ENCODE peak calls at places on chromosomes 7 and 10, in four cellular contexts. I, G, U and K are unnamed samples.

GRCh38 chr10:79063661-79064490 is 4.9 kb upstream of the ZMIZ1 start:
- ATAC-seq in U (no peak), I (no peak), G (no peak), K (no peak)

GRCh38 chr7:83060218-83060617 is 102.5 kb downstream of the PCLO start:
- ATAC-seq in U (no peak), G (no peak), I (no peak), K (no peak)

GRCh38 chr10:47322300-47323061 is at the start of gene GDF2:
- ATAC-seq in G (no peak), U (no peak), I (no peak), K (no peak)

GRCh38 chr7:100825760-100826545 is 1.4 kb downstream of the EPHB4 start:
- ATAC-seq in I (peak), G (no peak), U (peak), K (no peak)

GRCh38 chr7:54799792-54800191 is 40.8 kb upstream of the SEC61G start:
- ATAC-seq in I (no peak), U (no peak), G (no peak), K (no peak)

GRCh38 chr7:41590951-41591350 is 111.9 kb downstream of the INHBA start:
- ATAC-seq in U (no peak), I (no peak), G (no peak), K (no peak)

GRCh38 chr7:23530901-23531793 is 634 bp downstream of the TRA2A start:
- ATAC-seq in G (peak), I (peak), U (peak), K (peak)

GRCh38 chr10:112208981-112209380 is 25.4 kb upstream of the GPAM start:
- ATAC-seq in U (peak), I (no peak), G (no peak), K (no peak)

GRCh38 chr7:153422291-153423189 is 629.7 kb upstream of the DPP6 start:
- ATAC-seq in G (no peak), U (no peak), I (no peak), K (no peak)

GRCh38 chr7:92872701-92873100 is 36.3 kb upstream of the CDK6 start:
- ATAC-seq in I (no peak), U (no peak), G (no peak), K (no peak)

GRCh38 chr7:128809363-128809762 is 17.6 kb downstream of the CCDC136 start:
- ATAC-seq in U (peak), G (no peak), I (peak), K (no peak)

GRCh38 chr10:28623483-28623882 is 53.8 kb upstream of the BAMBI start:
- ATAC-seq in I (no peak), G (no peak), U (no peak), K (no peak)

GRCh38 chr7:67484244-67484751 is 487.7 kb downstream of the TYW1 start:
- ATAC-seq in I (peak), U (peak), G (peak), K (peak)

GRCh38 chr10:63267414-63268138 is 134.4 kb downstream of the NRBF2 start:
- ATAC-seq in U (peak), I (peak), G (peak), K (no peak)

GRCh38 chr7:20330797-20331230 is at the start of gene ITGB8:
- ATAC-seq in I (peak), U (peak), G (peak), K (peak)

GRCh38 chr7:36396150-36396549 is 6.5 kb downstream of the ANLN start:
- ATAC-seq in U (no peak), G (no peak), I (no peak), K (no peak)

GRCh38 chr7:98211221-98211675 is at the start of gene BHLHA15:
- ATAC-seq in G (no peak), I (peak), U (peak), K (no peak)

GRCh38 chr10:130775311-130775710 is 536.2 kb downstream of the TCERG1L start:
- ATAC-seq in I (no peak), U (no peak), G (no peak), K (no peak)

GRCh38 chr7:23072043-23072442 is 33.5 kb upstream of the KLHL7 start:
- ATAC-seq in U (no peak), I (peak), G (peak), K (no peak)

GRCh38 chr10:133026171-133026570 is 61.6 kb upstream of the ADGRA1 start:
- ATAC-seq in U (no peak), I (peak), G (no peak), K (no peak)

GRCh38 chr10:33145451-33146188 is 187.6 kb upstream of the ITGB1 start:
- ATAC-seq in G (no peak), U (peak), I (no peak), K (no peak)

GRCh38 chr7:116734736-116735135 is 62.7 kb downstream of the MET start:
- ATAC-seq in I (no peak), U (no peak), G (no peak), K (no peak)

GRCh38 chr7:158420591-158421340 is 166.9 kb downstream of the PTPRN2 start:
- ATAC-seq in G (no peak), I (no peak), U (no peak), K (no peak)

GRCh38 chr10:97520520-97520919 is 21.8 kb downstream of the UBTD1 start:
- ATAC-seq in I (no peak), U (no peak), G (no peak), K (no peak)

GRCh38 chr7:96671854-96672253 is 37.8 kb downstream of the SEM1 start:
- ATAC-seq in U (no peak), G (no peak), I (no peak), K (no peak)

GRCh38 chr7:80472491-80473200 is 39.2 kb downstream of the GNAT3 start:
- ATAC-seq in U (no peak), I (no peak), G (no peak), K (no peak)

GRCh38 chr10:1809139-1809755 is 71.9 kb upstream of the ADARB2 start:
- ATAC-seq in U (no peak), G (no peak), I (no peak), K (no peak)

GRCh38 chr10:115082521-115082920 is 10.6 kb upstream of the ATRNL1 start:
- ATAC-seq in U (no peak), G (no peak), I (no peak), K (no peak)

GRCh38 chr10:26486304-26486703 is 48.2 kb downstream of the APBB1IP start:
- ATAC-seq in G (peak), I (peak), U (no peak), K (peak)

GRCh38 chr10:72889391-72889831 is 4.1 kb upstream of the OIT3 start:
- ATAC-seq in I (no peak), U (no peak), G (no peak), K (no peak)

GRCh38 chr10:3509355-3509754 is 275.7 kb downstream of the KLF6 start:
- ATAC-seq in G (no peak), I (no peak), U (no peak), K (no peak)

DNA sequence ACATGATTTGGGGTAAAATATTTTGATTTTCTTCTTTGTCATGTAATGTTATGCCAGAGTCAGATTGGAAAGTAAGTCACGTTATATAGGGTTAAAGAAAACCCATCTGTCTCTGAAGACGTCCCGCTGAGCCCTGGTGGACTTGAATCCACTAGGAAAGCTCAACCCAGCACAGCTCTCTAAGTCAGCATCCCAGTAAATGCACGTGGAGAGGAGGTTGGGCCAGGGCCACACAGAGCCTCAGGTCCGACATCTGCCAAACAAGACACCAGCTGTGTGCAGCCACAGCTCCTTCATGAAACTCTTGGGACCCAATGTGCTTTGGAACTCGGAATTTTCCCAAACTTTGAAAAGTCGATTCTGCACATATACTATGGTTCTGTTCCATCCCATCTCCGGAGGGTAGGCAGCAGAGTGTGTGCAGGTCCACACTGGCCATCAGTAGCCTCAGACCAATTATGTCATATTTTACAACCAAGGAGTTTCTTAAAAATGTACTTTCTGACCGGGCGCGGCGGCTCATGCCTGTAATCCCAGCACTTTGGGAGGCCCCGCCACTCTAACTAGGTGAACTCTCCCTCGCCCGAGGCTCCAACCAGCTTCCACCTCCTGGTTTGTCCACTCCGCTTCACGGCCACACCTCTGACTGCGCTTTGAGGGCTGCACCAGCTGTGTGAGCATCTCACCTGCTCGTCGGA is 29.8 kb upstream of the DNAJB6 start:
- ATAC-seq in U (no peak), I (no peak), G (no peak), K (no peak)
- TF ChIP-seq EP300 in U (no peak), I (no peak), G (no peak), K (no peak)

GRCh38 chr10:38010150-38010903 is at the start of gene ZNF33A:
- ATAC-seq in U (peak), G (peak), I (peak), K (peak)
- TF ChIP-seq EP300 in U (no peak), G (no peak), I (no peak), K (no peak)

GRCh38 chr10:102408081-102408727 is 10.4 kb downstream of the PSD start:
- ATAC-seq in I (peak), U (no peak), G (no peak), K (peak)
- TF ChIP-seq EP300 in I (no peak), U (no peak), G (no peak), K (no peak)

GRCh38 chr7:27551803-27552202 is 110.9 kb downstream of the HIBADH start:
- ATAC-seq in G (no peak), U (no peak), I (no peak), K (no peak)
- TF ChIP-seq EP300 in G (no peak), U (no peak), I (no peak), K (no peak)

DNA sequence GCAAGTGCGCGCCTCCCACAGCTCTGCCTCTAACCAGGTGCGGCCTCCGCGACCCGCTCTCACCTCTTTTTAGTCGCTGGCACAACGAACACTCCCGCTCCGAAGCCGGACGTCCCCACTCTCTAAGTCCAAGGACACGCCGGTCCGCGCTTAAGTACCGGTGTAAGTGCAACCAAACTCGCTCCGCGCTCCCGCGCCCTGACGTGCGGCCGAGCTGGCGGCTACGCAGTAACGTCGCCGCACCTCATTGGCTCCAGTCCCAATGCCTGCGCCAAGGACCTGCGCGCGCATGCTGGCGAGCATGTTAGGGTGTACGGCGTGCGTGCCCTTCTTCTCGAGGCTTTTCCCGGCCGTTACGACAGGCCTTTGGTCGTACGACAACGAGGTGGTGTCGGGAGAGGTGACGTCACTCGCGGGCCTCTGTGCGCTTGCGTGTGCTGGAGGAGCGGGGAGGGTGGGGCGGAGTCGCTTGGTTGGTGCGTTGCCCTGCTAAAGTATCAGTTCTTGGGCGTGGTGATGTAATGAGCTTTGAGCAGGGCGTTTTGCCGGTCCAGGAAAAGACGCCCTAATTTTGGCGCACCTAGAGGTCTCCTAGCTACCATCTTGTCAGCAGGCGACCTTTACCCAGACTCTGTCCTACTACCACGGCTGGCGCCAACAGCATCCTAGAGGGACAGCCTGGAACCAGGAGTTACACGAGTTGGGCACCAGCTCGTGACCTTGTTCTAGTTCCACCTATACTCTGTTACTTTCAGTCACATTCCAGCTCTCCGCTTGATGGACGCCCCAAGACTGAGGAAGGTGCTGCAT is at the start of gene CYCS:
- ATAC-seq in U (peak), G (peak), I (peak), K (peak)
- TF ChIP-seq EP300 in U (peak), G (no peak), I (no peak), K (no peak)

GRCh38 chr10:123988694-123989093 is 97.1 kb upstream of the CPXM2 start:
- ATAC-seq in G (no peak), I (no peak), U (no peak), K (no peak)
- TF ChIP-seq EP300 in G (no peak), I (no peak), U (no peak), K (no peak)